ENCODE peak calls at places on chromosomes 1 and 21, in ten cellular contexts. L is GM18507, G is NCI-H2227 treated with DMSO at 0.1 percent for 48 hours, J is skeletal muscle cell, Z is AG08396, O is NCI-H1105 treated with DMSO at 0.1 percent for 48 hours, F is AG09319, S is GM06990, C is ELF-1, R is aorta. D is an unnamed sample.

GRCh38 chr21:28856588-28857250 is 136.0 kb downstream of the LTN1 start:
- DNase-seq in L (no peak), G (no peak), J (no peak), Z (no peak), O (no peak), F (no peak), S (no peak), C (peak), R (no peak), D (no peak)

GRCh38 chr1:231639819-231640218 is 13.2 kb downstream of the DISC1 start:
- DNase-seq in L (no peak), G (no peak), J (no peak), Z (no peak), O (no peak), F (no peak), S (no peak), C (no peak), R (no peak), D (no peak)

GRCh38 chr1:198185759-198186158 is 29.0 kb downstream of the NEK7 start:
- DNase-seq in L (no peak), G (no peak), J (no peak), Z (no peak), O (no peak), F (no peak), S (no peak), C (no peak), R (no peak), D (no peak)

GRCh38 chr21:29187939-29188338 is 57.5 kb downstream of the MAP3K7CL start:
- DNase-seq in L (no peak), G (no peak), J (peak), Z (peak), O (no peak), F (peak), S (no peak), C (no peak), R (no peak), D (no peak)

GRCh38 chr21:33870768-33871167 is 44.8 kb downstream of the ATP5PO start:
- DNase-seq in L (no peak), G (no peak), J (no peak), Z (no peak), O (no peak), F (no peak), S (no peak), C (no peak), R (no peak), D (no peak)

GRCh38 chr1:226736908-226737818 is 1.9 kb downstream of the ITPKB start:
- DNase-seq in L (no peak), G (peak), J (no peak), Z (peak), O (no peak), F (no peak), S (peak), C (peak), R (peak), D (no peak)

GRCh38 chr1:232244426-232244825 is 385.5 kb downstream of the SIPA1L2 start:
- DNase-seq in L (no peak), G (no peak), J (no peak), Z (no peak), O (no peak), F (no peak), S (no peak), C (no peak), R (no peak), D (no peak)

GRCh38 chr1:26029054-26029863 is 7.7 kb downstream of the EXTL1 start:
- DNase-seq in L (no peak), G (no peak), J (no peak), Z (no peak), O (no peak), F (no peak), S (no peak), C (no peak), R (no peak), D (no peak)

GRCh38 chr1:11374748-11375110 is 101.7 kb downstream of the UBIAD1 start:
- DNase-seq in L (no peak), G (no peak), J (no peak), Z (no peak), O (no peak), F (no peak), S (no peak), C (no peak), R (no peak), D (no peak)

GRCh38 chr1:75415187-75415586 is 195.7 kb downstream of the SLC44A5 start:
- DNase-seq in L (no peak), G (no peak), J (no peak), Z (no peak), O (no peak), F (no peak), S (no peak), C (no peak), R (no peak), D (no peak)

GRCh38 chr1:72062584-72062983 is 219.8 kb downstream of the NEGR1 start:
- DNase-seq in L (no peak), G (no peak), J (no peak), Z (no peak), O (peak), F (no peak), S (no peak), C (no peak), R (no peak), D (no peak)

GRCh38 chr1:89598450-89599331 is 34.2 kb upstream of the LRRC8C start:
- DNase-seq in L (peak), G (peak), J (no peak), Z (peak), O (peak), F (no peak), S (no peak), C (no peak), R (no peak), D (peak)

GRCh38 chr1:246837418-246838117 is 94.2 kb downstream of the AHCTF1 start:
- DNase-seq in L (no peak), G (no peak), J (no peak), Z (no peak), O (no peak), F (no peak), S (no peak), C (no peak), R (no peak), D (no peak)

GRCh38 chr1:245091818-245092637 is 62.8 kb upstream of the KIF26B start:
- DNase-seq in L (no peak), G (no peak), J (peak), Z (peak), O (no peak), F (peak), S (no peak), C (peak), R (peak), D (no peak)

GRCh38 chr1:151282883-151283725 is 1.0 kb downstream of the ZNF687 start:
- DNase-seq in L (no peak), G (no peak), J (no peak), Z (peak), O (no peak), F (no peak), S (no peak), C (no peak), R (peak), D (peak)

GRCh38 chr1:37865348-37866119 is 6.1 kb upstream of the MTF1 start:
- DNase-seq in L (no peak), G (no peak), J (no peak), Z (peak), O (no peak), F (no peak), S (no peak), C (no peak), R (no peak), D (no peak)

GRCh38 chr21:15788847-15789548 is 59.2 kb downstream of the USP25 start:
- DNase-seq in L (no peak), G (no peak), J (no peak), Z (peak), O (no peak), F (no peak), S (no peak), C (no peak), R (no peak), D (no peak)

GRCh38 chr1:114011796-114012195 is 32.5 kb downstream of the OLFML3 start:
- DNase-seq in L (no peak), G (no peak), J (no peak), Z (no peak), O (no peak), F (no peak), S (no peak), C (no peak), R (no peak), D (no peak)

GRCh38 chr1:242546441-242546840 is 21.9 kb upstream of the PLD5 start:
- DNase-seq in L (no peak), G (no peak), J (no peak), Z (no peak), O (no peak), F (no peak), S (no peak), C (no peak), R (no peak), D (no peak)

D was measured in NCI-H1436.